ENCODE peak calls at places on chromosomes 2 and 18, in five cellular contexts. One of them, this sample, is unnamed.

GRCh38 chr2:74566423-74567085 is 12.0 kb downstream of the DOK1 start:
- DNase-seq in A549: no peak
- DNase-seq in psoas muscle: no peak
- DNase-seq in GM23338: no peak
- DNase-seq in colonic mucosa: no peak
- DNase-seq in this sample: peak; percentile 93

GRCh38 chr2:99066075-99066557 is 75.4 kb upstream of the C2orf15 start:
- DNase-seq in A549: peak; percentile 60
- DNase-seq in psoas muscle: no peak
- DNase-seq in GM23338: peak; percentile 62
- DNase-seq in colonic mucosa: no peak
- DNase-seq in this sample: peak; percentile 70

GRCh38 chr2:232455426-232456255 is at the start of gene ALPI:
- DNase-seq in A549: no peak
- DNase-seq in psoas muscle: peak; percentile 36
- DNase-seq in GM23338: no peak
- DNase-seq in colonic mucosa: peak; percentile 91
- DNase-seq in this sample: no peak

GRCh38 chr18:55779711-55780590 is 192.0 kb upstream of the TCF4 start:
- DNase-seq in A549: no peak
- DNase-seq in psoas muscle: peak; percentile 72
- DNase-seq in GM23338: peak; percentile 66
- DNase-seq in colonic mucosa: no peak
- DNase-seq in this sample: peak; percentile 71

GRCh38 chr18:46609048-46609447 is 48.0 kb downstream of the LOXHD1 start:
- DNase-seq in A549: no peak
- DNase-seq in psoas muscle: no peak
- DNase-seq in GM23338: no peak
- DNase-seq in colonic mucosa: no peak
- DNase-seq in this sample: no peak

GRCh38 chr2:172558372-172558771 is 2.5 kb downstream of the PDK1 start:
- DNase-seq in A549: no peak
- DNase-seq in psoas muscle: no peak
- DNase-seq in GM23338: no peak
- DNase-seq in colonic mucosa: no peak
- DNase-seq in this sample: peak; percentile 6

GRCh38 chr18:24023185-24023814 is 8.7 kb downstream of the TTC39C start:
- DNase-seq in A549: peak; percentile 10
- DNase-seq in psoas muscle: no peak
- DNase-seq in GM23338: peak; percentile 86
- DNase-seq in colonic mucosa: no peak
- DNase-seq in this sample: no peak

GRCh38 chr2:229501051-229501794 is 213.1 kb downstream of the DNER start:
- DNase-seq in A549: no peak
- DNase-seq in psoas muscle: no peak
- DNase-seq in GM23338: no peak
- DNase-seq in colonic mucosa: no peak
- DNase-seq in this sample: peak; percentile 17

GRCh38 chr2:189304360-189304759 is 124.8 kb upstream of the COL5A2 start:
- DNase-seq in A549: no peak
- DNase-seq in psoas muscle: no peak
- DNase-seq in GM23338: no peak
- DNase-seq in colonic mucosa: no peak
- DNase-seq in this sample: no peak

GRCh38 chr2:203453858-203454451 is 81.1 kb downstream of the RAPH1 start:
- DNase-seq in A549: peak; percentile 64
- DNase-seq in psoas muscle: no peak
- DNase-seq in GM23338: peak; percentile 57
- DNase-seq in colonic mucosa: peak; percentile 35
- DNase-seq in this sample: peak; percentile 73

GRCh38 chr2:240560084-240560479 is at the start of gene DUSP28:
- DNase-seq in A549: peak; percentile 93
- DNase-seq in psoas muscle: peak; percentile 97
- DNase-seq in GM23338: peak; percentile 79
- DNase-seq in colonic mucosa: peak; percentile 93
- DNase-seq in this sample: peak; percentile 96

GRCh38 chr18:8283901-8284585 is 325.2 kb upstream of the RAB12 start:
- DNase-seq in A549: no peak
- DNase-seq in psoas muscle: no peak
- DNase-seq in GM23338: no peak
- DNase-seq in colonic mucosa: no peak
- DNase-seq in this sample: peak; percentile 57

GRCh38 chr2:13193900-13194299 is 477.2 kb downstream of the TRIB2 start:
- DNase-seq in A549: peak; percentile 22
- DNase-seq in psoas muscle: no peak
- DNase-seq in GM23338: peak; percentile 74
- DNase-seq in colonic mucosa: no peak
- DNase-seq in this sample: peak; percentile 54

GRCh38 chr2:64975232-64975791 is 13.9 kb upstream of the SLC1A4 start:
- DNase-seq in A549: peak; percentile 86
- DNase-seq in psoas muscle: peak; percentile 90
- DNase-seq in GM23338: peak; percentile 13
- DNase-seq in colonic mucosa: no peak
- DNase-seq in this sample: peak; percentile 72

GRCh38 chr2:12076810-12077209 is 330.4 kb downstream of the LPIN1 start:
- DNase-seq in A549: no peak
- DNase-seq in psoas muscle: no peak
- DNase-seq in GM23338: no peak
- DNase-seq in colonic mucosa: no peak
- DNase-seq in this sample: no peak

GRCh38 chr2:31087491-31087890 is 50.7 kb downstream of the GALNT14 start:
- DNase-seq in A549: no peak
- DNase-seq in psoas muscle: no peak
- DNase-seq in GM23338: no peak
- DNase-seq in colonic mucosa: no peak
- DNase-seq in this sample: no peak

GRCh38 chr2:109582928-109583895 is 30.6 kb downstream of the SEPTIN10 start:
- DNase-seq in A549: no peak
- DNase-seq in psoas muscle: no peak
- DNase-seq in GM23338: no peak
- DNase-seq in colonic mucosa: no peak
- DNase-seq in this sample: peak; percentile 37

GRCh38 chr18:36496022-36496421 is 198.5 kb downstream of the FHOD3 start:
- DNase-seq in A549: no peak
- DNase-seq in psoas muscle: no peak
- DNase-seq in GM23338: no peak
- DNase-seq in colonic mucosa: no peak
- DNase-seq in this sample: peak; percentile 15

GRCh38 chr2:198008230-198008629 is 203.8 kb downstream of the PLCL1 start:
- DNase-seq in A549: no peak
- DNase-seq in psoas muscle: no peak
- DNase-seq in GM23338: no peak
- DNase-seq in colonic mucosa: no peak
- DNase-seq in this sample: no peak

DNA sequence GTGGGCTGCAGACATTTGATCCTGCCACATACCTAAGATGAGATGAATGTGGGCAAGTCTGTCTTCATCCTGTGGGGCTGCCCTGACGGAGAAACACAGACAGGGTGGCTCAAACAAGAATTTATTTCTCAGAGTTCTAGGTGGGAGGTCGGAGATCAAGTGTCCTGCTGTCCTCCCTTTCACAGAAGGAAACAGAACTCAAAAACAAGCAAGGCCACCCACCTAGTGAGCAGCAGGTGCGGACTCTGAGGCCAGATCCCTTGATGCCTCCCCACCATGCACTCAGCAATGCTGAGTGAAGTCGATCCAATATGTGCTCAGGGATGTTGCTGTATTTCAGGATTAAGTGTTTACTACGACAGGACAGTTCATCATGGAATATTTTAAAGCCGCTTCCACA is 63.0 kb upstream of the SNTG2 start:
- DNase-seq in A549: no peak
- DNase-seq in psoas muscle: no peak
- DNase-seq in GM23338: peak; percentile 50
- DNase-seq in colonic mucosa: no peak
- DNase-seq in this sample: no peak
- H3K27ac ChIP-seq in A549: no peak overlapping the region
- H3K27ac ChIP-seq in psoas muscle: no peak overlapping the region
- H3K27ac ChIP-seq in GM23338: no peak overlapping the region
- H3K27ac ChIP-seq in colonic mucosa: no peak overlapping the region
- H3K27ac ChIP-seq in this sample: no peak overlapping the region

DNA sequence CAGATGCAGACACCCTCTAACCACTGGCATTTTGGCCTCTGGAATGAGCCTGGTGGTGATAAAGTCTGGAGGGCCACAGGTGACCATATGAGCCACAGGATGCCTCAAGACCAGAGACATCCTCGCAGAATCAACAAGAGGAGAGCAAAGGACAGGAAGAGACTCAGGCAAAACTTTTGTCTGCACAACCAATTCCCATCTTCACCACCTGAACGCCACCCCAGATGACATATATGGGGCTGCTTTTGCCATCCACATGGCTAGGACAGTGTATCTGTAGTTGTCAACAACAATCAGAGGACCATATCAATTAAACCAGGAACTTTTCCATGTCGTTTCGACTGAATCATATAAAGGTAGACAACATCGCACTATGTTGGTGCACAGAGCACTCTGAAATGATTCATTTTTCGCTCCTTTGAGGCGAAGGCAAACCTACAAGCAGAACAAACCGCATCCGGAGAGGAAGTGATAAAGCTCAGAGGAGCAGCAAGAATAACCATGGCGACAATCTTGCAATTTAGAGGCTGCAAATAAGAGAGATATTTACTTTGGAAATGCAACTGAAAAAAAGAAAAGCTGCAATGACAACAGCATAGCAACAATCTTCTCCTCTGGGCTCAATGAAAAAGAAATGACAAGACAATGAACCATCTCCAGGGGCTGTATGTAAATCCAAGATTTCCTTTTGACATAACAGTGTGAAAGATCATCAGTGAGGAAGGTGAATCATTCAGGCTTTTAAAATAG is 204.5 kb downstream of the ARL4C start:
- DNase-seq in A549: no peak
- DNase-seq in psoas muscle: no peak
- DNase-seq in GM23338: no peak
- DNase-seq in colonic mucosa: no peak
- DNase-seq in this sample: no peak
- H3K4me1 ChIP-seq in A549: peaks cover 51% of the 10 kb centered on the region
- H3K4me1 ChIP-seq in psoas muscle: no peaks in the 10 kb centered on the region
- H3K4me1 ChIP-seq in GM23338: no peaks in the 10 kb centered on the region
- H3K4me1 ChIP-seq in colonic mucosa: peaks cover 8% of the 10 kb centered on the region
- H3K4me1 ChIP-seq in this sample: peaks cover 20% of the 10 kb centered on the region

GRCh38 chr2:187550797-187551306 is 3.4 kb downstream of the TFPI start:
- DNase-seq in A549: no peak
- DNase-seq in psoas muscle: no peak
- DNase-seq in GM23338: no peak
- DNase-seq in colonic mucosa: no peak
- DNase-seq in this sample: no peak
- H3K27ac ChIP-seq in A549: peak overlapping the region; percentile 92
- H3K27ac ChIP-seq in psoas muscle: peak overlapping the region; percentile 67
- H3K27ac ChIP-seq in GM23338: no peak overlapping the region
- H3K27ac ChIP-seq in colonic mucosa: no peak overlapping the region
- H3K27ac ChIP-seq in this sample: no peak overlapping the region

GRCh38 chr2:217953011-217953481 is 49.7 kb downstream of the TNS1 start:
- DNase-seq in A549: no peak
- DNase-seq in psoas muscle: peak; percentile 77
- DNase-seq in GM23338: no peak
- DNase-seq in colonic mucosa: no peak
- DNase-seq in this sample: no peak
- H3K4me1 ChIP-seq in A549: peaks cover 17% of the 10 kb centered on the region
- H3K4me1 ChIP-seq in psoas muscle: peaks cover 39% of the 10 kb centered on the region
- H3K4me1 ChIP-seq in GM23338: peaks cover 9% of the 10 kb centered on the region
- H3K4me1 ChIP-seq in colonic mucosa: no peaks in the 10 kb centered on the region
- H3K4me1 ChIP-seq in this sample: peaks cover 24% of the 10 kb centered on the region

This sample was measured in GM23248.